ENCODE peak calls at places on chromosomes 3 and 15, in nine cellular contexts. Y, P, F, E, S, T, C, M and K are unnamed samples.

GRCh38 chr3:13370609-13371008 is 49.5 kb downstream of the NUP210 start:
- DNase-seq in T (no peak), S (no peak), P (no peak), E (no peak), M (no peak), F (no peak), C (no peak), Y (no peak), K (no peak)

GRCh38 chr3:174862666-174863065 is 3.5 kb downstream of the NAALADL2 start:
- DNase-seq in S (no peak), E (no peak), F (no peak), Y (no peak), M (no peak), P (no peak), T (no peak), C (no peak), K (no peak)

GRCh38 chr3:161042023-161042501 is 63.1 kb downstream of the B3GALNT1 start:
- DNase-seq in C (peak; percentile 18), F (no peak), S (no peak), P (peak; percentile 44), T (no peak), E (no peak), Y (peak; percentile 4), M (no peak), K (no peak)

GRCh38 chr3:34106879-34107278 is 308.4 kb downstream of the PDCD6IP start:
- DNase-seq in T (no peak), E (peak; percentile 50), Y (no peak), S (peak; percentile 61), M (no peak), P (no peak), F (peak; percentile 48), C (peak; percentile 22), K (peak; percentile 33)

GRCh38 chr3:126851382-126851781 is 131.5 kb upstream of the PLXNA1 start:
- DNase-seq in S (no peak), F (no peak), M (no peak), C (no peak), T (no peak), Y (no peak), E (no peak), P (no peak), K (no peak)

GRCh38 chr3:184361532-184361931 is at the start of the genes CLCN2 and POLR2H:
- DNase-seq in P (peak; percentile 88), E (peak; percentile 62), F (peak; percentile 69), T (peak; percentile 59), S (peak; percentile 70), M (no peak), Y (peak; percentile 48), C (peak; percentile 82), K (peak; percentile 87)

GRCh38 chr3:162719684-162720341 is 1223.2 kb downstream of the OTOL1 start:
- DNase-seq in S (no peak), P (peak; percentile 92), Y (peak; percentile 93), C (no peak), E (no peak), M (no peak), F (no peak), T (no peak), K (no peak)

GRCh38 chr15:77830041-77830440 is 197.3 kb upstream of the LINGO1 start:
- DNase-seq in M (no peak), S (no peak), F (no peak), Y (peak; percentile 55), P (peak; percentile 58), T (no peak), E (no peak), C (no peak), K (no peak)

GRCh38 chr3:170494766-170495165 is 76.1 kb downstream of the CLDN11 start:
- DNase-seq in Y (peak; percentile 41), M (no peak), T (no peak), S (no peak), F (no peak), P (peak; percentile 67), C (no peak), E (no peak), K (no peak)

GRCh38 chr3:73007992-73008712 is 11.5 kb downstream of the PPP4R2 start:
- DNase-seq in Y (peak; percentile 7), P (no peak), S (no peak), F (no peak), T (no peak), M (no peak), C (no peak), E (no peak), K (no peak)

GRCh38 chr3:46844851-46845250 is 18.4 kb downstream of the MYL3 start:
- DNase-seq in E (no peak), C (no peak), F (no peak), P (no peak), S (no peak), Y (peak; percentile 7), T (no peak), M (no peak), K (no peak)

GRCh38 chr15:61654918-61655317 is 405.3 kb downstream of the VPS13C start:
- DNase-seq in P (no peak), E (no peak), C (no peak), F (no peak), M (no peak), T (no peak), Y (no peak), S (no peak), K (no peak)

GRCh38 chr3:40104441-40104840 is 205.1 kb upstream of the EIF1B start:
- DNase-seq in Y (no peak), C (no peak), M (no peak), T (no peak), S (no peak), E (no peak), P (no peak), F (no peak), K (no peak)

GRCh38 chr3:183317886-183318845 is 65.1 kb downstream of the B3GNT5 start:
- DNase-seq in P (peak; percentile 44), Y (peak; percentile 76), C (no peak), S (no peak), F (no peak), E (no peak), T (no peak), M (no peak), K (no peak)

DNA sequence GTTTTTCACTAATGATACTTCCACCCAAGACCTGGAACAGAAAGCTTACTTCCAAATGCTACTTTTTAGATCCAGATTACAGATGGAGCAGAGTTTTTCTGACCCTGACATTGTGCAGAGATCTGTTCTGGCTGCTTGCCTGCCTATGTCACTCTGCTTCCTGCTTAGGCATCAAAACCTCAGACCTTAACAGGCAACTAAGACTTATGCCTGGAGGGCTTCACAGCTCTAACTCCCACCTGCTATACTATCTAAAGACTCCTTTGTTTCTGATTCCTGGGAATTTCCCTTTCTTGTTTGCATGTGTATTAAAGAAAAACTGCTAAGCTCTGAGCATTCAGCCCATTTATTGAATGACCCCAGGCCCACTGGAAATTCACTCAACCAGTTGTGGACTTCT is 157.4 kb upstream of the NPHP3 start:
- DNase-seq in S (no peak), Y (no peak), M (no peak), P (no peak), C (no peak), E (no peak), T (no peak), F (no peak), K (no peak)
- TF ChIP-seq CTCF in S (no peak), Y (no peak), M (no peak), P (no peak), C (no peak), E (no peak), T (no peak), F (no peak), K (no peak)

DNA sequence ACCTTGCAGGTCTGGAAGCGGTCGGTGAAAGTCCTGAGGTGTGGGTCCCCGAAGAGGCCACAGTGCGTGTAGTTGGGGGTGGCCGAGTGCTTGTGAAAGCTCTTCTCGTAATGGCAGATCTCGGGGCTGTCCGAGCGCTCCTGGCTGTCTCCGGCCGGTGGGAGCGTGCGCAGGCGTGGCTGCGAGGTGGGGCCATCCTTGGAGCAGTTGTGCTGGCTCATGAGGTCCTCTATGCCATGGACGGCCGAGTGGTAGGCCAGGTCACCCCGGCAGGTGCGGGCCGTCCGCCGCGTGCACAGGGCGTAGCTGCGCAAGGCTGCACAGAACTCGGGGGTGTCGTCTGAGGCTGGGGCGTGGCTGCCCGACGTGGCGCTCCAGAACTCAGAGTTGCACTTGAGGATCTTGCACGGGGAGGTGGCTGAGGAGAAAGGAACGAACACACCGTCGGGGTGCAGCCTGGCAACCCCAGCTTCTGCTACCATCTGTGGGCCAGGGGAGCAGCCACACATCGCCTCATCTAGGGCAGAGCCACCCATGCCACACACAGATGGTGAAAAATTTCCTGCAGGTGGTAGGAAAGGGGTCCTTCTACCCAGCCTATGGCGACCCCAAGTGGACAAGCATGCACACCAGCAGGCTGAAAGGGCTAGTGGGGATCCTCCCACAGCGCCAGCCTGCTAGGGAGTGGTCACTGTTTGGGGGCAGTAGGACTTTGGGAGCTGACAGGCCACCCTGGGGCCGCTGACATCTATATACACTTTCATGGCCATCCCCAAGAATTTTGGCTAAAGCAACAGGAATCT is 36.7 kb downstream of the RGMA start:
- DNase-seq in C (no peak), T (no peak), F (no peak), P (no peak), S (no peak), M (no peak), Y (no peak), E (no peak), K (no peak)
- TF ChIP-seq CTCF in C (peak; percentile 5), T (no peak), F (no peak), P (no peak), S (no peak), M (no peak), Y (no peak), E (no peak), K (no peak)

GRCh38 chr3:134378384-134378783 is 4.1 kb upstream of the AMOTL2 start:
- DNase-seq in S (peak; percentile 76), E (no peak), C (no peak), T (no peak), M (peak; percentile 82), P (peak; percentile 46), F (no peak), Y (peak; percentile 59), K (peak; percentile 64)
- TF ChIP-seq CTCF in S (peak; percentile 60), E (no peak), C (peak; percentile 26), T (peak; percentile 67), M (no peak), P (no peak), F (peak; percentile 48), Y (peak; percentile 31), K (no peak)

DNA sequence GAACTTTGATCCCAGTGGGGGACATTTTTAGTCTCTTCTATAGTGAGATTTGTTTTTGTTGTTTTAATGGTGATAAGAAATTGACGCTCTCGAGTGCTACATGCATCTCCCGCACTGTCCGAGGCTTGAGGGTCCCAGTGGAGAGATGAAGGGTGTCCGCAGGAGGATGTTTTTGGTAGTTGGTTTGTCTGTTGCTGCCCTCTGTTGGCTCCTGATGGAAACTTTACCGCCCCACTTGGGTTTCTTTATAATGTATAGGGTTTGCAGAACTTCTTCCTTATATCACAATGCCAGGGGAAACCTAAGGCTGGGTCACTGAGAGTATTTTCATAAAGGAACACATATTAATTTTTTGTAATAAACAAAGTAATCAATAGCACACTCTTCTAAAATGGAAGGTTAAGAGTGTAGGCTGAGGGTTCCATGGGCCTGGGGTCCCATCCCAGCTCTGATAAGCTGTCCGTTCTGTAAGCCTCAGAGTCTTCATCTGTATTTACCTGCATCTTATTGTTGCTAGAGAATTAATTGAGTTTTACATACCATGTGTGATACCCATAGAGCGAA is 185.3 kb upstream of the FEZF2 start:
- DNase-seq in Y (peak; percentile 47), E (no peak), S (peak; percentile 69), P (peak; percentile 40), M (no peak), F (peak; percentile 59), T (no peak), C (peak; percentile 33), K (peak; percentile 13)
- TF ChIP-seq CTCF in Y (peak; percentile 55), E (no peak), S (peak; percentile 53), P (peak; percentile 50), M (no peak), F (peak; percentile 74), T (peak; percentile 55), C (no peak), K (peak; percentile 7)